ENCODE peak calls at places on chromosomes 1 and 21, in four cellular contexts. One of them, this sample, is unnamed.

GRCh38 chr1:111290640-111291039 is at the start of gene CHIA:
- DNase-seq in kidney glomerular epithelial cell: no peak
- DNase-seq in nephron progenitor cell: no peak
- DNase-seq in myocyte: peak; percentile 66
- DNase-seq in this sample: no peak

GRCh38 chr1:157077394-157077793 is 22.2 kb downstream of the ETV3L start:
- DNase-seq in kidney glomerular epithelial cell: no peak
- DNase-seq in nephron progenitor cell: no peak
- DNase-seq in myocyte: no peak
- DNase-seq in this sample: no peak

GRCh38 chr1:156492013-156492590 is 8.5 kb downstream of the MEF2D start:
- DNase-seq in kidney glomerular epithelial cell: no peak
- DNase-seq in nephron progenitor cell: no peak
- DNase-seq in myocyte: no peak
- DNase-seq in this sample: no peak

GRCh38 chr1:32094721-32095521 is 12.9 kb upstream of the KPNA6 start:
- DNase-seq in kidney glomerular epithelial cell: no peak
- DNase-seq in nephron progenitor cell: no peak
- DNase-seq in myocyte: no peak
- DNase-seq in this sample: no peak

GRCh38 chr21:19523731-19524130 is 1120.1 kb upstream of the TMPRSS15 start:
- DNase-seq in kidney glomerular epithelial cell: no peak
- DNase-seq in nephron progenitor cell: no peak
- DNase-seq in myocyte: no peak
- DNase-seq in this sample: no peak

GRCh38 chr1:85581802-85582686 is 1.5 kb downstream of the CCN1 start:
- DNase-seq in kidney glomerular epithelial cell: peak; percentile 62
- DNase-seq in nephron progenitor cell: peak; percentile 33
- DNase-seq in myocyte: peak; percentile 76
- DNase-seq in this sample: no peak

GRCh38 chr1:1361982-1362423 is 3.6 kb upstream of the MXRA8 start:
- DNase-seq in kidney glomerular epithelial cell: peak; percentile 32
- DNase-seq in nephron progenitor cell: peak; percentile 52
- DNase-seq in myocyte: peak; percentile 89
- DNase-seq in this sample: no peak

GRCh38 chr1:161198206-161198876 is 513 bp downstream of the ADAMTS4 start:
- DNase-seq in kidney glomerular epithelial cell: no peak
- DNase-seq in nephron progenitor cell: peak; percentile 78
- DNase-seq in myocyte: peak; percentile 80
- DNase-seq in this sample: no peak

GRCh38 chr1:6587261-6588005 is 7.6 kb downstream of the ZBTB48 start:
- DNase-seq in kidney glomerular epithelial cell: no peak
- DNase-seq in nephron progenitor cell: no peak
- DNase-seq in myocyte: peak; percentile 56
- DNase-seq in this sample: peak; percentile 89

GRCh38 chr1:19861842-19862530 is 20.2 kb upstream of the OTUD3 start:
- DNase-seq in kidney glomerular epithelial cell: no peak
- DNase-seq in nephron progenitor cell: no peak
- DNase-seq in myocyte: no peak
- DNase-seq in this sample: no peak

GRCh38 chr1:67815303-67816095 is 17.8 kb downstream of the GNG12 start:
- DNase-seq in kidney glomerular epithelial cell: no peak
- DNase-seq in nephron progenitor cell: no peak
- DNase-seq in myocyte: no peak
- DNase-seq in this sample: no peak

GRCh38 chr1:46400398-46400797 is 6.3 kb downstream of the FAAH start:
- DNase-seq in kidney glomerular epithelial cell: no peak
- DNase-seq in nephron progenitor cell: no peak
- DNase-seq in myocyte: no peak
- DNase-seq in this sample: no peak

GRCh38 chr21:31517664-31518402 is 141.7 kb upstream of the SOD1 start:
- DNase-seq in kidney glomerular epithelial cell: no peak
- DNase-seq in nephron progenitor cell: no peak
- DNase-seq in myocyte: no peak
- DNase-seq in this sample: no peak

GRCh38 chr1:7085521-7085920 is 300.3 kb downstream of the CAMTA1 start:
- DNase-seq in kidney glomerular epithelial cell: no peak
- DNase-seq in nephron progenitor cell: no peak
- DNase-seq in myocyte: no peak
- DNase-seq in this sample: no peak

GRCh38 chr1:110677016-110677415 is 2.3 kb upstream of the KCNA3 start:
- DNase-seq in kidney glomerular epithelial cell: no peak
- DNase-seq in nephron progenitor cell: no peak
- DNase-seq in myocyte: no peak
- DNase-seq in this sample: no peak

GRCh38 chr1:153465728-153466625 is 5.5 kb upstream of the S100A7 start:
- DNase-seq in kidney glomerular epithelial cell: peak; percentile 30
- DNase-seq in nephron progenitor cell: peak; percentile 77
- DNase-seq in myocyte: peak; percentile 41
- DNase-seq in this sample: peak; percentile 84

GRCh38 chr1:230943048-230943593 is 35.5 kb downstream of the TTC13 start:
- DNase-seq in kidney glomerular epithelial cell: no peak
- DNase-seq in nephron progenitor cell: no peak
- DNase-seq in myocyte: no peak
- DNase-seq in this sample: no peak

GRCh38 chr1:80427886-80428285 is 1372.8 kb upstream of the ADGRL2 start:
- DNase-seq in kidney glomerular epithelial cell: no peak
- DNase-seq in nephron progenitor cell: no peak
- DNase-seq in myocyte: peak; percentile 50
- DNase-seq in this sample: no peak

GRCh38 chr1:56484695-56485094 is 94.7 kb downstream of the PLPP3 start:
- DNase-seq in kidney glomerular epithelial cell: no peak
- DNase-seq in nephron progenitor cell: no peak
- DNase-seq in myocyte: no peak
- DNase-seq in this sample: no peak